ENCODE peak calls at places on chromosomes 4 and X, in four cellular contexts. Y, N, D and V are unnamed samples.
A peak's percentile ranks its signal among the peaks of the same experiment; 100 is the strongest.

GRCh38 chrX:148878371-148878770 is 378.0 kb downstream of the AFF2 start:
- DNase-seq in Y (peak; percentile 69), N (no peak), D (no peak), V (no peak)

GRCh38 chrX:155048997-155049619 is 21.8 kb downstream of the CMC4 start:
- DNase-seq in Y (peak; percentile 55), N (no peak), D (no peak), V (no peak)

GRCh38 chr4:38948551-38948950 is 80.9 kb downstream of the FAM114A1 start:
- DNase-seq in Y (peak; percentile 95), N (peak; percentile 77), D (no peak), V (no peak)

GRCh38 chr4:186726440-186727148 is 2.9 kb upstream of the FAT1 start:
- DNase-seq in Y (peak; percentile 80), N (peak; percentile 87), D (peak; percentile 94), V (no peak)

GRCh38 chr4:100780126-100780525 is 262.3 kb upstream of the EMCN start:
- DNase-seq in Y (no peak), N (no peak), D (no peak), V (no peak)

GRCh38 chr4:182015893-182016292 is 227.3 kb upstream of the TENM3 start:
- DNase-seq in Y (peak; percentile 40), N (no peak), D (no peak), V (peak; percentile 53)

GRCh38 chr4:105474110-105474518 is 252 bp upstream of the PPA2 start:
- DNase-seq in Y (peak; percentile 77), N (peak; percentile 92), D (peak; percentile 95), V (no peak)

GRCh38 chr4:172042714-172043114 is 229.5 kb downstream of the GALNTL6 start:
- DNase-seq in Y (no peak), N (no peak), D (no peak), V (no peak)

GRCh38 chr4:12902735-12903134 is 581.4 kb downstream of the RAB28 start:
- DNase-seq in Y (no peak), N (no peak), D (no peak), V (no peak)

GRCh38 chr4:151820004-151820403 is 59.2 kb upstream of the GATB start:
- DNase-seq in Y (no peak), N (no peak), D (no peak), V (no peak)

GRCh38 chr4:134390327-134390726 is 188.7 kb upstream of the PABPC4L start:
- DNase-seq in Y (no peak), N (no peak), D (no peak), V (no peak)

GRCh38 chrX:3711331-3711917 is 2.0 kb downstream of the PRKX start:
- DNase-seq in Y (no peak), N (peak; percentile 68), D (no peak), V (no peak)

GRCh38 chr4:80219301-80220025 is 22.2 kb downstream of the PRDM8 start:
- DNase-seq in Y (peak; percentile 60), N (no peak), D (no peak), V (no peak)

GRCh38 chrX:40108084-40108958 is 10.6 kb upstream of the BCOR start:
- DNase-seq in Y (no peak), N (peak; percentile 84), D (no peak), V (no peak)

GRCh38 chrX:134836497-134836968 is 154.3 kb upstream of the SMIM10 start:
- DNase-seq in Y (peak; percentile 45), N (no peak), D (no peak), V (no peak)

GRCh38 chr4:29805871-29806480 is 914.2 kb upstream of the PCDH7 start:
- DNase-seq in Y (no peak), N (no peak), D (no peak), V (no peak)

GRCh38 chrX:118726887-118727685 is at the start of gene IL13RA1:
- DNase-seq in Y (peak; percentile 76), N (peak; percentile 92), D (peak; percentile 94), V (peak; percentile 62)

GRCh38 chrX:114626323-114626722 is 42.4 kb downstream of the HTR2C start:
- DNase-seq in Y (peak; percentile 3), N (no peak), D (no peak), V (peak; percentile 8)

GRCh38 chr4:14562901-14563300 is 439.4 kb upstream of the CPEB2 start:
- DNase-seq in Y (no peak), N (no peak), D (no peak), V (no peak)

GRCh38 chrX:50082741-50083140 is 118.1 kb downstream of the AKAP4 start:
- DNase-seq in Y (no peak), N (no peak), D (no peak), V (no peak)

GRCh38 chr4:24856586-24856985 is 56.3 kb downstream of the CCDC149 start:
- DNase-seq in Y (peak; percentile 67), N (peak; percentile 79), D (no peak), V (peak; percentile 72)

GRCh38 chrX:151983186-151983585 is 8.7 kb upstream of the GABRE start:
- DNase-seq in Y (no peak), N (no peak), D (peak; percentile 8), V (no peak)

GRCh38 chrX:1554469-1555210 is 17.7 kb upstream of the P2RY8 start:
- DNase-seq in Y (no peak), N (no peak), D (peak; percentile 62), V (peak; percentile 27)

GRCh38 chrX:41184312-41184711 is 99.1 kb downstream of the USP9X start:
- DNase-seq in Y (no peak), N (no peak), D (no peak), V (peak; percentile 23)

GRCh38 chr4:105840426-105841174 is 54.7 kb upstream of the NPNT start:
- DNase-seq in Y (no peak), N (no peak), D (no peak), V (no peak)

GRCh38 chr4:140344621-140345020 is 28.8 kb upstream of the SCOC start:
- DNase-seq in Y (no peak), N (no peak), D (no peak), V (no peak)

GRCh38 chrX:69065451-69065850 is 99.8 kb downstream of the PJA1 start:
- DNase-seq in Y (peak; percentile 50), N (no peak), D (peak; percentile 48), V (no peak)

GRCh38 chr4:2865381-2865780 is 21.7 kb downstream of the ADD1 start:
- DNase-seq in Y (no peak), N (no peak), D (no peak), V (no peak)

GRCh38 chr4:26326791-26327190 is 6.0 kb downstream of the RBPJ start:
- DNase-seq in Y (peak; percentile 95), N (no peak), D (no peak), V (no peak)

GRCh38 chrX:31098081-31098480 is 26.2 kb upstream of the FTHL17 start:
- DNase-seq in Y (no peak), N (no peak), D (no peak), V (no peak)

GRCh38 chr4:72318771-72319170 is 250.2 kb downstream of the ADAMTS3 start:
- DNase-seq in Y (no peak), N (no peak), D (no peak), V (no peak)

GRCh38 chr4:77600521-77601451 is 4.8 kb upstream of the CXCL13 start:
- DNase-seq in Y (peak; percentile 29), N (no peak), D (no peak), V (peak; percentile 36)

GRCh38 chr4:124097447-124097846 is 615.1 kb downstream of the ANKRD50 start:
- DNase-seq in Y (no peak), N (no peak), D (no peak), V (no peak)
- TF ChIP-seq CTCF in Y (no peak), N (no peak), D (no peak), V (no peak)

GRCh38 chr4:165844151-165844550 is 28.9 kb upstream of the TLL1 start:
- DNase-seq in Y (no peak), N (no peak), D (no peak), V (no peak)

GRCh38 chr4:165842684-165843083 is 30.4 kb upstream of the TLL1 start:
- DNase-seq in Y (no peak), N (no peak), D (no peak), V (no peak)

GRCh38 chr4:165834116-165834515 is 38.9 kb upstream of the TLL1 start:
- DNase-seq in Y (no peak), N (no peak), D (no peak), V (no peak)

GRCh38 chr4:165838575-165838974 is 34.5 kb upstream of the TLL1 start:
- DNase-seq in Y (no peak), N (no peak), D (no peak), V (no peak)

DNA sequence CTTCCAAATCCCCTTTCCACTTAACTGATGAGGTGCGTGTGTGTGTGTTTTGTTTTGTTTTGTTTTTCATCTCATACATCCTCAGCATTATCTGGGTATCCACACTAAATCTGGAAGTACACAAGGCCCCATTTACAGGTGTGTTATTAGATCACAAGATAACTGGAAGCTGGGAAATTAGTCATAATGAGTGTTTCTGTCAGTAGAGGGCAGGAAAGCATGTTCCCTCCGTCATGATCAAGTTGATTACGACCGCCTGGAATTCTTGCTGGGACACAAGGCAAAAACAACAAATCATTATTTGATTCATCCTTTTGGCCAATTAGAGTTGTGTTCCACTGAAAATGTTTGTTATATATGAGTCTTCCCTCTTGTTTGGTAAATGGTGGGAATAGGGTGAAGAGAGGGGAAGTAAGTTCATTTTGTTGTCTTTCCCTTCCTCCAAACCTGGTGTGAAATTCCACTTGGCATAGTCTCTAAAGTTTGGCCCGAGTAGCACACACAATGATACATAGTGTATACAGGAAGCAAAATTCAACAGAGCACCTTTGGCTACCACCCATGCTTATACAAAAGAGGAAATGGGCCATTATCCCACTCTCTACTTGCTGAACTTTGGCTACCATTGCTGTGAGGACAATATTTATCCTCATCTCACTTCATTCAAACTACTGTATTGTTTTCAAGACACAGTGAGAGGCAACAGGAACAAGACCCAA is 33.3 kb upstream of the TLL1 start:
- DNase-seq in Y (no peak), N (no peak), D (no peak), V (no peak)
- TF ChIP-seq CTCF in Y (no peak), N (no peak), D (no peak), V (no peak)

GRCh38 chr4:111849726-111850284 is 295.4 kb upstream of the FAM241A start:
- DNase-seq in Y (no peak), N (no peak), D (no peak), V (no peak)

GRCh38 chr4:111855308-111855707 is 289.9 kb upstream of the FAM241A start:
- DNase-seq in Y (no peak), N (no peak), D (no peak), V (no peak)

GRCh38 chr4:111854494-111855087 is 290.7 kb upstream of the FAM241A start:
- DNase-seq in Y (peak; percentile 30), N (no peak), D (no peak), V (no peak)
- TF ChIP-seq CTCF in Y (peak; percentile 64), N (peak; percentile 60), D (peak; percentile 60), V (peak; percentile 34)

GRCh38 chr4:155026715-155027114 is 181.7 kb upstream of the NPY2R start:
- DNase-seq in Y (no peak), N (no peak), D (no peak), V (no peak)

DNA sequence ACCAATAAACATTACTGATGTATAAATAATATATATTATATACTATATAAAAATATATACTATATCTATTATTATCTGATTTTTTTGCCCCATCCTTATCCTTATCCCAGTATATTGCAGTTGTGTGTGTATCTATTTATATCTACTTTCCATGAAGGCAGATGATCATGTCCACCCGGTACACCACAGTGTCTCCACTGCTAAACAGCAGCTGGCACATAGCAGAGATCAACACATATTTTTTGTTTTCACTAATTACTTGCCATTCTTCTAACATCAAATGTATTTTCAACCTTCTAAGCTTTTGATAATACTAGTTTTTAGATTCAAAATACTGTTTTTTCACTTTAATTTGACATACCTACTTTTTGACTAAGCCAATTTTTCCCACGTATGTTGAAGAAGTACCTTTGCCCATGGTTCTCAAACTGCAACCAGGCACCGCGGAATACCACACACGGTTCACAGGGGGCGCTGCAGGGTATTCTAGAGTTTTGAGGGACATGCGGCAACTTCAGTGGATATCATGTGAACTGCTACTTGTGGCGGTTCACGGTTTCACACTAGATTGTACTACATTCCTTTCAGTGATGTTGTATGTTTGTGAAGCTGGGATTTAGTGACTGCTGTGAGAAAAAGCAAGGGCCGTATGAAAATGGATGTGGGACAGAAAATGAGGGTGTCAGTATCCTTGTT is 182.5 kb upstream of the NPY2R start:
- DNase-seq in Y (no peak), N (no peak), D (no peak), V (peak; percentile 20)
- TF ChIP-seq CTCF in Y (peak; percentile 19), N (peak; percentile 24), D (peak; percentile 46), V (peak; percentile 32)